ENCODE peak calls at places on chromosome 5, in nine cellular contexts. T is hepatocyte, B is gastrocnemius medialis, W is prostate gland, M is HCT116, E is neural crest cell, C is nephron progenitor cell, P is K562, U is MM.1S. D is an unnamed sample.

GRCh38 chr5:174384509-174384947 is 339.0 kb downstream of the NSG2 start:
- DNase-seq in T (peak), B (no peak), W (no peak), M (no peak), E (no peak), C (no peak), P (no peak), U (no peak), D (no peak)

GRCh38 chr5:652023-652515 is 39.9 kb downstream of the CEP72 start:
- DNase-seq in T (no peak), B (no peak), W (no peak), M (no peak), E (no peak), C (no peak), P (no peak), U (no peak), D (peak)

GRCh38 chr5:145124806-145125205 is 710.3 kb downstream of the PRELID2 start:
- DNase-seq in T (no peak), B (no peak), W (no peak), M (no peak), E (no peak), C (no peak), P (no peak), U (no peak), D (no peak)

GRCh38 chr5:55894135-55894534 is 43.0 kb downstream of the IL31RA start:
- DNase-seq in T (no peak), B (no peak), W (no peak), M (no peak), E (no peak), C (no peak), P (no peak), U (peak), D (no peak)

GRCh38 chr5:95731571-95732554 is 727 bp downstream of the RHOBTB3 start:
- DNase-seq in T (peak), B (peak), W (peak), M (no peak), E (peak), C (peak), P (no peak), U (no peak), D (peak)

GRCh38 chr5:159301351-159301911 is 28.9 kb downstream of the IL12B start:
- DNase-seq in T (no peak), B (no peak), W (no peak), M (no peak), E (no peak), C (no peak), P (no peak), U (no peak), D (no peak)

GRCh38 chr5:61397238-61397637 is 65.2 kb downstream of the ZSWIM6 start:
- DNase-seq in T (no peak), B (no peak), W (no peak), M (no peak), E (no peak), C (no peak), P (no peak), U (no peak), D (no peak)

GRCh38 chr5:112978836-112979235 is 2.2 kb downstream of the DCP2 start:
- DNase-seq in T (no peak), B (no peak), W (no peak), M (no peak), E (no peak), C (no peak), P (no peak), U (no peak), D (no peak)

GRCh38 chr5:173885481-173886010 is 2.6 kb upstream of the CPEB4 start:
- DNase-seq in T (peak), B (no peak), W (no peak), M (no peak), E (no peak), C (no peak), P (no peak), U (no peak), D (no peak)

GRCh38 chr5:7397935-7398334 is 2.0 kb downstream of the ADCY2 start:
- DNase-seq in T (no peak), B (no peak), W (no peak), M (no peak), E (no peak), C (no peak), P (no peak), U (peak), D (no peak)

GRCh38 chr5:53019320-53019719 is 30.2 kb downstream of the ITGA2 start:
- DNase-seq in T (no peak), B (no peak), W (no peak), M (peak), E (no peak), C (no peak), P (peak), U (no peak), D (no peak)

GRCh38 chr5:2748180-2748840 is 3.2 kb downstream of the IRX2 start:
- DNase-seq in T (no peak), B (no peak), W (no peak), M (no peak), E (no peak), C (no peak), P (no peak), U (no peak), D (no peak)

GRCh38 chr5:89444073-89444472 is 561.1 kb upstream of the MEF2C start:
- DNase-seq in T (no peak), B (no peak), W (no peak), M (no peak), E (no peak), C (no peak), P (no peak), U (no peak), D (no peak)

GRCh38 chr5:41522193-41522786 is 11.9 kb upstream of the PLCXD3 start:
- DNase-seq in T (no peak), B (no peak), W (no peak), M (no peak), E (no peak), C (no peak), P (no peak), U (no peak), D (no peak)

GRCh38 chr5:161851691-161852299 is 3.9 kb downstream of the GABRA1 start:
- DNase-seq in T (peak), B (no peak), W (no peak), M (no peak), E (no peak), C (no peak), P (no peak), U (peak), D (no peak)

GRCh38 chr5:36796171-36796570 is 80.4 kb upstream of the NIPBL start:
- DNase-seq in T (no peak), B (no peak), W (no peak), M (no peak), E (no peak), C (no peak), P (no peak), U (no peak), D (no peak)

GRCh38 chr5:39447059-39447458 is 22.3 kb upstream of the DAB2 start:
- DNase-seq in T (no peak), B (no peak), W (no peak), M (no peak), E (no peak), C (no peak), P (no peak), U (no peak), D (no peak)

GRCh38 chr5:58437661-58438060 is 22.2 kb downstream of the PLK2 start:
- DNase-seq in T (no peak), B (no peak), W (no peak), M (no peak), E (no peak), C (no peak), P (no peak), U (no peak), D (no peak)

DNA sequence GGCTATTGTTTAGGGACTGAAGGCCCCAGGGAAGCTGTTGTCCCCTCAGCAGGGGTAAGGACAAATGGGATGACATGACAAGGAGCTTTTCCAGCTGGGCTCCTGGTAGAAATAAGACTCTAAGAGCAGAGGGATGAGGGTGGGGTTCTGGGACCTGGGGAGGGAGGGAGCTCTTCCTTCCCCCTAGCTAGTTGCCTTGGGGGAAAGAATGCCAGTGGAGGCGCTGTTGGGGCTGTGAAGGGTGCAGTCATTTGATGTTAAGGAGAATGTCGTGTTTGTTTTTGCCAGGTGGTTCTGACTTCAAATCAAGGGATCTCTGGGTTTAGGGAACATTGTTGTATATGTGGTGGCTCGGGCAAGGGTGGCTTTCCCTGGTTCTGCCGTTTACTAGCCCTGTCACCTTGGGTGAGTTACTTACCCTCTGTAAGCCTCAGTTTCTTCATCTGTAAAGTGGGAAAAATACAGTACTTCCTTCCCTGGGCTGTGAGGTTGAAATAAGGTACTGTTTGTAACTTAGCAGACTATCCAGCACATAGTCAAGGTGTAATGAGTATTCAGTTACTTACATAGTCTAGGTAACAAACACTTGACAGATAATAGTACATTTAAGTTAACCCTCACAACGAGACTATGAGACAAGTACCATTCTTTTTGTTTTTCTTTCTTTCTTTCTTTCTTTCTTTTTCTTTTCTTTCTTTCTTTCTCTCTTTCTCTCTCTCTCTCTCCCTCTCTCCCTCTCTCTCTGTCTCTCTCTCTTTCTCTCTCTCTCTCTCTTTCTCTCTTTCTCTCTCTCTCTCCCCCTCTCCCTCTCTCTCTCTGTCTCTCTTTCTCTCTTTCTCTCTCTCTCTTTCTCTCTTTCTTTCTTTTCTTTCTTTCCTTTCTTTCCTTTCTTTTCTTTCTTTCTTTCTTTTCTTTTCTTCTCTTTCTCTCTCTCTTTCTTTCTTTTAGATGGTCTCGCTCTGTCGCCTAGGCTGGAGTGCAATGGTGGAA is 48.0 kb downstream of the WWC1 start:
- DNase-seq in T (no peak), B (no peak), W (no peak), M (no peak), E (no peak), C (no peak), P (peak), U (no peak), D (no peak)
- TF ChIP-seq CTCF in T (no peak), B (no peak), W (no peak), M (peak), E (no peak), C (no peak), P (peak), U (no peak), D (peak)

GRCh38 chr5:150531686-150532085 is 23.8 kb downstream of the NDST1 start:
- DNase-seq in T (no peak), B (no peak), W (no peak), M (no peak), E (no peak), C (no peak), P (no peak), U (no peak), D (no peak)

GRCh38 chr5:150534811-150535210 is 26.9 kb downstream of the NDST1 start:
- DNase-seq in T (no peak), B (no peak), W (no peak), M (no peak), E (no peak), C (no peak), P (no peak), U (no peak), D (no peak)

GRCh38 chr5:150532161-150532560 is 24.2 kb downstream of the NDST1 start:
- DNase-seq in T (no peak), B (no peak), W (no peak), M (no peak), E (no peak), C (no peak), P (no peak), U (no peak), D (no peak)

GRCh38 chr5:150530992-150531588 is 23.2 kb downstream of the NDST1 start:
- DNase-seq in T (no peak), B (no peak), W (no peak), M (no peak), E (no peak), C (no peak), P (no peak), U (no peak), D (no peak)

DNA sequence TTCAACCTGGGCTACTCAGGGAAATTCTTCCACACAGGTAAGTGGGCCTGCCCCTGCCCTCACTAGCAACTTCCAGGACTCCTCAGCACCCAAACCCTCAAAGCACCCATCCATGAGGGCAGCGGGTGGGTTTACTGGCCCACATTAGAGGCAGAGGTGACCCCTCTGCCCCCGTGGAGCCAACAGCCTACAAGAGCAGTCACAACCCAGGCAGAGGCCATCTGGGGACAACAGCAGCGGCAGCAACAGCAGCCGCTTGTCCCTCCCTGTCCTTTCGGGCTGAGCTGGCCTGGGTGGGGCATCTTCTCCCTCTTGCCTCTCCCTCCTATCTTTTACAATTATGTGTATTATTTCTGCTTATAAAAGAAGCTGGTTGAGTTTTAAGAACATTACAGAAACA is 25.1 kb downstream of the NDST1 start:
- DNase-seq in T (no peak), B (no peak), W (no peak), M (no peak), E (no peak), C (no peak), P (no peak), U (no peak), D (no peak)
- TF ChIP-seq CTCF in T (no peak), B (no peak), W (no peak), M (no peak), E (no peak), C (no peak), P (no peak), U (no peak), D (no peak)

DNA sequence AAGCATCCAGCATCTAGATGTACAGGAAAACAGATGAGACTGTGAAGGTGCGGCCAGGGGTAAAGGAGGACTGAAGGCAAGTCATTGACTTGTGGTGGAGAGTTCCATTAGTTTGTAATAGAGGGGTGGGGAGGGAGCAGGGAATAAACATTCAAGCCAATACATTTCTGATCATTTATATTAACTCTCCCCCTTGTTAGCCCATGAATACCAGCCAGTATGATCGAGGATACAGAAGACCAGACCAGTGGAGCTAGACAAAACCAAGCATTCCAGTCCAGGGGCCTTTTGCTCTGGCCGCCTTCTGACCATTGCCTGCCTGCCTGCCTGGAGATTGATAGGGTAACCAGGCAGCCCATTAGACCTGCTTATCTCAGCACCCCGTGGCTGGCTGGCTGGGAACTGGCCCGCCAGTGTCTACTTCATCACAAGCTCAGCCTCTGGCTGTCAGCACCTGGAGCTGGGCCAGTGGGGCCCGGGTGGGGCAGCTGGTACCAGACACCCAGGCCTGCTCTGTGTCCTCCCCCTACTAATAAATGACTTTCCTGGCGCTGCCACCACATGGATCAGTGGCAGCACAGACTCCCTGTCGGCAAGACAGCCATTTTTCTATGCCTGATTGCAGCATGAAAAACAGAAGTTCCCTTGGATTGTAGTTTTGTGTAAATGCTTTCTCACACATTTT is 181.2 kb downstream of the SNCAIP start:
- DNase-seq in T (peak), B (no peak), W (peak), M (no peak), E (no peak), C (peak), P (peak), U (no peak), D (no peak)
- TF ChIP-seq CTCF in T (no peak), B (no peak), W (no peak), M (no peak), E (no peak), C (no peak), P (no peak), U (no peak), D (no peak)

GRCh38 chr5:37836173-37837100 is 3.4 kb downstream of the GDNF start:
- DNase-seq in T (no peak), B (no peak), W (no peak), M (no peak), E (no peak), C (peak), P (no peak), U (no peak), D (no peak)

GRCh38 chr5:37835400-37835973 is 4.4 kb downstream of the GDNF start:
- DNase-seq in T (no peak), B (no peak), W (no peak), M (no peak), E (no peak), C (peak), P (no peak), U (no peak), D (no peak)

GRCh38 chr5:37838933-37839341 is 904 bp downstream of the GDNF start:
- DNase-seq in T (peak), B (no peak), W (no peak), M (no peak), E (no peak), C (peak), P (no peak), U (no peak), D (no peak)

GRCh38 chr5:37838152-37838932 is 1.5 kb downstream of the GDNF start:
- DNase-seq in T (peak), B (peak), W (no peak), M (no peak), E (peak), C (peak), P (no peak), U (peak), D (no peak)

GRCh38 chr5:37837101-37838032 is 2.5 kb downstream of the GDNF start:
- DNase-seq in T (peak), B (peak), W (peak), M (peak), E (peak), C (peak), P (peak), U (peak), D (peak)
- TF ChIP-seq CTCF in T (peak), B (peak), W (peak), M (peak), E (peak), C (peak), P (peak), U (peak), D (peak)

GRCh38 chr5:50441479-50441815 is 359 bp upstream of the EMB start:
- DNase-seq in T (no peak), B (no peak), W (no peak), M (no peak), E (no peak), C (no peak), P (no peak), U (no peak), D (no peak)
- TF ChIP-seq CTCF in T (no peak), B (no peak), W (no peak), M (no peak), E (no peak), C (no peak), P (no peak), U (no peak), D (no peak)

GRCh38 chr5:141040763-141041426 is 10.3 kb upstream of the PCDHB1 start:
- DNase-seq in T (peak), B (peak), W (peak), M (peak), E (peak), C (peak), P (peak), U (peak), D (peak)

GRCh38 chr5:141039517-141039916 is 11.7 kb upstream of the PCDHB1 start:
- DNase-seq in T (peak), B (no peak), W (no peak), M (no peak), E (no peak), C (peak), P (no peak), U (no peak), D (no peak)

GRCh38 chr5:141041427-141041785 is 9.8 kb upstream of the PCDHB1 start:
- DNase-seq in T (no peak), B (no peak), W (no peak), M (no peak), E (no peak), C (no peak), P (no peak), U (no peak), D (no peak)

GRCh38 chr5:141039061-141039460 is 12.1 kb upstream of the PCDHB1 start:
- DNase-seq in T (no peak), B (no peak), W (no peak), M (no peak), E (no peak), C (no peak), P (no peak), U (no peak), D (no peak)

DNA sequence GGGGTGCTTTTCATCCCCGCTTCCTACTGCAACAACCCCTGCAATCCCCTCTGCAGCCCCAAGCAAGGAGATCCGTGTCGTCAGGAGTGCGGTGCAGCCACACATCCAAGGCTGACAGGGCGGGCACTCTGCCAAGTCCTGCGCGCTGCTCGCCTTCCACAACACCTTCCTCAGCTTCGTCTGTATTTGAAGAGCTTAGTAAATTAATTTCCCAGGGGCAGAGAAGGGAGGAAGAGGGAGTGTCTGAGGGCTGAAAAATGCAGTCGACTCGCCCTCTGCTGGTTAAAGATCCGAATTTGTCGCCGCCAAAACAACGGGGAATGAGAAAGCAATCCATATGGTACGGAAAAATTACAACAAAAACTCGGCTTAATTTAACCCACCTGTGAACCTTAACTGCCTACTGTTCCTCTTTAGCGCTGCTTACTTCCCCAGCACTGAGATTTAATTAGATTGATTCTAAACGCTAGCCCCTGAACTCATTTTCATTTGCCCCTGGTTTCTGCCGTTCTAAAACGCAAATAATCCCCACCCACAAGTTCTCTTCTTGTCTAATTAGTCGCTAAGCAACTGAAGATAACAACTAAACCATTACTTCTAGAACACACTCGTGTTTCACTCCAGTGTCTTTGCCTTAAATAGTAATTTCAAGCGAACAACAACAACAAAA is 10.9 kb upstream of the PCDHB1 start:
- DNase-seq in T (peak), B (no peak), W (no peak), M (peak), E (peak), C (peak), P (no peak), U (peak), D (no peak)
- TF ChIP-seq CTCF in T (peak), B (peak), W (peak), M (peak), E (peak), C (peak), P (no peak), U (peak), D (peak)

GRCh38 chr5:111043712-111044506 is 27.6 kb upstream of the TSLP start:
- DNase-seq in T (no peak), B (no peak), W (no peak), M (no peak), E (no peak), C (peak), P (no peak), U (no peak), D (no peak)
- TF ChIP-seq CTCF in T (no peak), B (no peak), W (no peak), M (no peak), E (no peak), C (no peak), P (no peak), U (no peak), D (no peak)

GRCh38 chr5:100423330-100423729 is 111.8 kb upstream of the FAM174A start:
- DNase-seq in T (no peak), B (no peak), W (no peak), M (no peak), E (no peak), C (no peak), P (no peak), U (no peak), D (no peak)

GRCh38 chr5:100424017-100424416 is 111.2 kb upstream of the FAM174A start:
- DNase-seq in T (no peak), B (no peak), W (no peak), M (no peak), E (no peak), C (no peak), P (peak), U (no peak), D (no peak)

GRCh38 chr5:100424787-100425186 is 110.4 kb upstream of the FAM174A start:
- DNase-seq in T (no peak), B (no peak), W (no peak), M (no peak), E (no peak), C (no peak), P (no peak), U (no peak), D (no peak)

GRCh38 chr5:100421360-100421759 is 113.8 kb upstream of the FAM174A start:
- DNase-seq in T (no peak), B (no peak), W (no peak), M (no peak), E (no peak), C (no peak), P (no peak), U (no peak), D (no peak)
- TF ChIP-seq CTCF in T (no peak), B (no peak), W (no peak), M (no peak), E (no peak), C (no peak), P (no peak), U (no peak), D (no peak)

D was measured in chondrocyte.